ENCODE peak calls at places on chromosomes 3 and 15, in five cellular contexts. F is A549, R is GM12878, V is K562, Z is GM23338. T is an unnamed sample.

GRCh38 chr3:43497905-43498365 is 123.9 kb downstream of the ANO10 start:
- DNase-seq in F (no peak), R (no peak), V (no peak), Z (no peak), T (no peak)

GRCh38 chr3:172140499-172141391 is 101.4 kb downstream of the FNDC3B start:
- DNase-seq in F (peak; percentile 94), R (no peak), V (peak; percentile 17), Z (peak; percentile 48), T (peak; percentile 98)

GRCh38 chr3:134597390-134597975 is 53.3 kb downstream of the KY start:
- DNase-seq in F (no peak), R (no peak), V (no peak), Z (no peak), T (peak; percentile 11)

GRCh38 chr15:31732695-31733094 is 297.6 kb upstream of the CHRNA7 start:
- DNase-seq in F (no peak), R (no peak), V (no peak), Z (no peak), T (no peak)

GRCh38 chr3:94615275-94616065 is 552.6 kb downstream of the NSUN3 start:
- DNase-seq in F (no peak), R (no peak), V (no peak), Z (no peak), T (no peak)

GRCh38 chr3:5314897-5315296 is 127.4 kb downstream of the EDEM1 start:
- DNase-seq in F (no peak), R (no peak), V (no peak), Z (no peak), T (no peak)

GRCh38 chr3:11661827-11662226 is 18.1 kb upstream of the VGLL4 start:
- DNase-seq in F (peak; percentile 33), R (no peak), V (peak; percentile 39), Z (no peak), T (no peak)

GRCh38 chr15:86756688-86757087 is 677.0 kb downstream of the AGBL1 start:
- DNase-seq in F (peak; percentile 5), R (no peak), V (no peak), Z (peak; percentile 35), T (no peak)

GRCh38 chr3:187736418-187736871 is 8.8 kb downstream of the BCL6 start:
- DNase-seq in F (peak; percentile 62), R (no peak), V (peak; percentile 43), Z (peak; percentile 36), T (no peak)

GRCh38 chr15:94670436-94671034 is 439.2 kb downstream of the MCTP2 start:
- DNase-seq in F (peak; percentile 38), R (no peak), V (peak; percentile 66), Z (peak; percentile 57), T (peak; percentile 39)

GRCh38 chr15:50051811-50052419 is 67.1 kb downstream of the ATP8B4 start:
- DNase-seq in F (peak; percentile 87), R (no peak), V (peak; percentile 50), Z (peak; percentile 79), T (peak; percentile 58)

GRCh38 chr15:98881526-98882517 is 125.8 kb downstream of the PGPEP1L start:
- DNase-seq in F (peak; percentile 84), R (no peak), V (peak; percentile 41), Z (peak; percentile 76), T (peak; percentile 40)

GRCh38 chr3:158847466-158847849 is 45.6 kb downstream of the MFSD1 start:
- DNase-seq in F (no peak), R (no peak), V (no peak), Z (no peak), T (no peak)

GRCh38 chr3:164418426-164418825 is 659.9 kb downstream of the SI start:
- DNase-seq in F (no peak), R (no peak), V (no peak), Z (no peak), T (no peak)

GRCh38 chr3:133058243-133058642 is 20.1 kb downstream of the TMEM108 start:
- DNase-seq in F (no peak), R (no peak), V (no peak), Z (peak; percentile 43), T (no peak)

GRCh38 chr3:120418866-120419490 is 31.8 kb downstream of the FSTL1 start:
- DNase-seq in F (peak; percentile 73), R (no peak), V (peak; percentile 21), Z (peak; percentile 79), T (peak; percentile 76)

GRCh38 chr3:12187448-12188327 is 29.0 kb upstream of the TIMP4 start:
- DNase-seq in F (no peak), R (peak; percentile 61), V (no peak), Z (no peak), T (no peak)

GRCh38 chr3:125990253-125990970 is 21.4 kb downstream of the ROPN1B start:
- DNase-seq in F (peak; percentile 91), R (peak; percentile 4), V (peak; percentile 73), Z (peak; percentile 98), T (peak; percentile 61)

GRCh38 chr3:10707984-10708868 is 107.8 kb upstream of the SLC6A11 start:
- DNase-seq in F (no peak), R (no peak), V (no peak), Z (peak; percentile 38), T (no peak)

GRCh38 chr3:129522953-129523352 is 5.5 kb upstream of the RHO start:
- DNase-seq in F (no peak), R (no peak), V (no peak), Z (no peak), T (no peak)

GRCh38 chr15:100919481-100920405 is 586 bp downstream of the LRRK1 start:
- DNase-seq in F (peak; percentile 38), R (no peak), V (no peak), Z (peak; percentile 53), T (no peak)

GRCh38 chr3:69012836-69013255 is 638 bp downstream of the EOGT start:
- DNase-seq in F (peak; percentile 30), R (no peak), V (peak; percentile 47), Z (peak; percentile 66), T (peak; percentile 22)

GRCh38 chr3:137194301-137194700 is 236.5 kb downstream of the IL20RB start:
- DNase-seq in F (no peak), R (no peak), V (no peak), Z (no peak), T (no peak)

GRCh38 chr3:27585429-27585828 is 101.2 kb upstream of the SLC4A7 start:
- DNase-seq in F (no peak), R (no peak), V (no peak), Z (no peak), T (no peak)

GRCh38 chr15:75648156-75649000 is 666 bp downstream of the SNX33 start:
- DNase-seq in F (peak; percentile 48), R (no peak), V (peak; percentile 56), Z (peak; percentile 82), T (peak; percentile 63)

GRCh38 chr3:99159220-99159762 is 257.8 kb upstream of the DCBLD2 start:
- DNase-seq in F (no peak), R (no peak), V (no peak), Z (no peak), T (no peak)

GRCh38 chr3:57006048-57006709 is 54.3 kb upstream of the SPATA12 start:
- DNase-seq in F (no peak), R (no peak), V (no peak), Z (peak; percentile 23), T (no peak)

GRCh38 chr15:94924971-94925593 is 693.7 kb downstream of the MCTP2 start:
- DNase-seq in F (no peak), R (no peak), V (no peak), Z (no peak), T (no peak)

GRCh38 chr15:65375871-65376552 is 1.8 kb downstream of the IGDCC3 start:
- DNase-seq in F (no peak), R (no peak), V (no peak), Z (no peak), T (no peak)

GRCh38 chr3:136330900-136331299 is 80.8 kb downstream of the PCCB start:
- DNase-seq in F (no peak), R (no peak), V (peak; percentile 53), Z (no peak), T (no peak)

GRCh38 chr3:144033863-144034262 is 62.2 kb downstream of the DIPK2A start:
- DNase-seq in F (no peak), R (no peak), V (no peak), Z (no peak), T (no peak)

GRCh38 chr3:135565481-135565880 is 400.0 kb upstream of the PPP2R3A start:
- DNase-seq in F (no peak), R (no peak), V (no peak), Z (no peak), T (no peak)

DNA sequence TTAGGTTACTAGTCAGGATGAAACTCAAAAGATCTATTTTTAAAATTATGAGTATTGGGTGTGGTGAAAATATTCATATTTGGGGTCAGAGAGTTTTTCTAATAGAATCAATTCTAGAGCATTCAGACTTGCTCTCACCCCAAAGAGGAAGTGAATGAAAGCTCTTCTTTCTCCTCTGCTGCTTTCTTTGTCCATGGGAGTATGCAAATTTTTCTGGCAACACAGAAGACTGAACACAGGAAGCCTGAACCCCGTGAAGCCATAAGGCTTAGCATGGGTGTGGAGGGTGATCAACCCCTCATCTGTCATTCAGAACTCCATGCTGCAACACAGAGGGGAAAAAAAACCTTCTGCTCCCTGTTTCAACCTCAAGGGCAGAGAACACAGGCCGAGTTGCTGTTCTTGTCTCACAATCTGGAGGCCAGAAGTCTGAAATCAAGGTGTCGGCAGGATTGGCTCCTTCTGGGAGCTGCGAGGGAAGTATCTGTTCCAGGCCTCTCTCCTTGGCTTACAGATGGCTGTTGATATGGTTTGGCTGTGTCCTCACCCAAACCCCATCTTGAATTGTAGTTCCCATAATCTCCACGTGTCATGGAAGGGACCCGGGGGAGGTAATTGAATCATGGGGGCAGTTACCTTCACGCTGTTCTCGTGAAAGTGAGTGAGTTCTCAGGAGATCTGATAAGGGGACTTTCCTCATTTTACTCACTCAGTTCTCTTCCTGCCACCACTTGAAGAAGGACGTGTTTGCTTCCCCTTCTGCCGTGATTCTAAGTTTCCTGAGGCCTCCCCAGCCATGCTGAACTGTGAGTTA is 33.7 kb upstream of the CD47 start:
- DNase-seq in F (no peak), R (peak; percentile 96), V (peak; percentile 73), Z (peak; percentile 7), T (no peak)
- TF ChIP-seq JUNB in F (no peak), R (peak; percentile 94), V (no peak), Z (no peak), T (no peak)

GRCh38 chr3:9352917-9353823 is 9.7 kb upstream of the THUMPD3 start:
- DNase-seq in F (peak; percentile 72), R (peak; percentile 9), V (peak; percentile 75), Z (peak; percentile 80), T (peak; percentile 88)
- TF ChIP-seq JUNB in F (no peak), R (no peak), V (no peak), Z (no peak), T (no peak)

DNA sequence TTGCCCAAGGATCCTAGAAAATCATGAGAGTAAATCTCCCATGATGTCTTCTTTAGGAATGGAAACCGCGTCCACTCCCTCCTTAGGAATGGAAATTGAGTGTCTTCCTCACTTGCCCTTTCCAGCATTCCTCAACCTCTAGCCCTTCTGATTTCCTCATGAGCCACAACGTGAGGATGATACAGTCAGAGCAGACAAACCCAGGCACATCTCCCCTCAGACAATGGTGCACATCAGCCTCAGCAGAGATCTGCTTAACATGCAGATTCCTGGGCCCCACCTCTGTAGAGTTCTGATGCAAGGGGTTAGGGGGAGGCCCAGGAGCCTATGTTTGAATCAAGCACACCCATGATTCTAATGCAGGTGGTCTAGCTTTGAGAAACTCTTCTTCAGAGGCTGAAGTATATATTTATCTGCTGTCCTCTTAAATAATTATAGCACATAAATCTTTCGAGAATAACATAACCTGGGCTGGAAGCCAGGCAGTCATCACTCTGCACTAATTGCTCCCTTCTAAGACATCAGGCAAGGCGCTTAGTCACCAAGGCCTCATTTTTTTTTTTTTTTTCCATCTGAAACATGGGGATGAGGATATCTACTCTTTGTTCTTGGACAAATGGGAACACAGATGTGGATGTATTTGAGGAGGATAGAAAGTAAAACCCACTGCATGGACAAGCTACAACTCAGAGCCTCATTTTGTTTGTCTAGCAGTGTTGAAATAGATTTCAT is 81.7 kb downstream of the PRICKLE2 start:
- DNase-seq in F (peak; percentile 33), R (no peak), V (no peak), Z (no peak), T (no peak)
- TF ChIP-seq JUNB in F (no peak), R (no peak), V (no peak), Z (no peak), T (no peak)

GRCh38 chr3:39051649-39052557 is at the start of the genes SCN11A and WDR48:
- DNase-seq in F (peak; percentile 92), R (peak; percentile 68), V (peak; percentile 98), Z (peak; percentile 97), T (peak; percentile 92)
- TF ChIP-seq JUNB in F (no peak), R (no peak), V (no peak), Z (no peak), T (no peak)

T was measured in HepG2.